ENCODE peak calls at places on chromosomes 7 and 10, in six cellular contexts. Z is K562, D is HCT116, Y is GM12878, L is HepG2, V is H1. K is an unnamed sample.

GRCh38 chr10:69890065-69890831 is 88.5 kb downstream of the COL13A1 start:
- DNase-seq in V (no peak), Z (no peak), Y (no peak), D (no peak), L (no peak), K (no peak)

GRCh38 chr10:93749218-93749799 is 8.4 kb upstream of the LGI1 start:
- DNase-seq in Z (no peak), Y (no peak), L (no peak), D (no peak), V (peak), K (peak)

GRCh38 chr10:49733866-49734265 is 28.3 kb downstream of the OGDHL start:
- DNase-seq in Z (no peak), L (no peak), Y (no peak), V (no peak), D (no peak), K (no peak)

GRCh38 chr7:157816086-157816485 is 479.3 kb downstream of the DNAJB6 start:
- DNase-seq in L (no peak), V (no peak), Y (no peak), D (no peak), Z (no peak), K (no peak)

GRCh38 chr7:82109288-82109687 is 334.3 kb downstream of the CACNA2D1 start:
- DNase-seq in Z (no peak), D (no peak), L (no peak), Y (no peak), V (no peak), K (no peak)

GRCh38 chr10:102634696-102635095 is 9.6 kb upstream of the TRIM8 start:
- DNase-seq in L (no peak), V (no peak), D (no peak), Y (no peak), Z (no peak), K (no peak)

GRCh38 chr10:74949843-74950765 is 123.7 kb downstream of the KAT6B start:
- DNase-seq in Y (no peak), Z (no peak), V (no peak), L (no peak), D (no peak), K (no peak)

GRCh38 chr10:68330852-68331454 is 911 bp upstream of the HNRNPH3 start:
- DNase-seq in D (no peak), Y (no peak), L (no peak), V (no peak), Z (no peak), K (no peak)

GRCh38 chr10:97412891-97413304 is 11.8 kb upstream of the RRP12 start:
- DNase-seq in D (peak), Y (no peak), V (no peak), Z (no peak), L (peak), K (no peak)

GRCh38 chr7:102154425-102154824 is 132.2 kb upstream of the SH2B2 start:
- DNase-seq in D (no peak), V (no peak), L (no peak), Y (no peak), Z (no peak), K (no peak)

GRCh38 chr10:31770307-31770902 is 158.2 kb downstream of the ARHGAP12 start:
- DNase-seq in Y (no peak), L (peak), D (no peak), V (no peak), Z (peak), K (no peak)

GRCh38 chr10:31768467-31768866 is 160.2 kb downstream of the ARHGAP12 start:
- DNase-seq in Z (no peak), L (no peak), D (no peak), Y (no peak), V (no peak), K (no peak)

GRCh38 chr10:31765546-31765945 is 163.1 kb downstream of the ARHGAP12 start:
- DNase-seq in L (no peak), Y (no peak), D (no peak), V (no peak), Z (no peak), K (no peak)

GRCh38 chr10:31771345-31771831 is 157.2 kb downstream of the ARHGAP12 start:
- DNase-seq in V (no peak), Y (no peak), D (no peak), L (no peak), Z (no peak), K (no peak)

DNA sequence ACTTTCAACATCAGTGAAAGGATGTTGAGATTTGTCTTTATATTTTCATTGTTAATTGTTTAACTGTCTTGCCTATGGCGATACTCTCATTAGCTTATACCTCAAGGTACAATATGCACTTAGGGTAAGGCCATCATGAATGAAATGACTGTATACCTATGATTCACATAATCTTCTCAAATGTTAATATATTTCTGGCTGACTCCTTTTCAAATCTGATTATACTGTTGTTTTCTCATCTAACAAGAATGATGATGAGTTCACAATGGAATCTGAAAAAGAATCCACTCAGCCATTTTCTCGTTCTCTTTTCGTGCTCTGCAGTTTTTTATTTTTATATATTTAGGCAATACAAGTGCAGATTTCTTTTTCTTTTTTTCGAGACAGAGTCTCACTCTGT is 159.1 kb downstream of the ARHGAP12 start:
- DNase-seq in L (no peak), D (no peak), Z (no peak), V (no peak), Y (no peak), K (no peak)
- TF ChIP-seq ZNF274 in L (no peak), D (no peak), Z (no peak), V (no peak), Y (no peak), K (no peak)

DNA sequence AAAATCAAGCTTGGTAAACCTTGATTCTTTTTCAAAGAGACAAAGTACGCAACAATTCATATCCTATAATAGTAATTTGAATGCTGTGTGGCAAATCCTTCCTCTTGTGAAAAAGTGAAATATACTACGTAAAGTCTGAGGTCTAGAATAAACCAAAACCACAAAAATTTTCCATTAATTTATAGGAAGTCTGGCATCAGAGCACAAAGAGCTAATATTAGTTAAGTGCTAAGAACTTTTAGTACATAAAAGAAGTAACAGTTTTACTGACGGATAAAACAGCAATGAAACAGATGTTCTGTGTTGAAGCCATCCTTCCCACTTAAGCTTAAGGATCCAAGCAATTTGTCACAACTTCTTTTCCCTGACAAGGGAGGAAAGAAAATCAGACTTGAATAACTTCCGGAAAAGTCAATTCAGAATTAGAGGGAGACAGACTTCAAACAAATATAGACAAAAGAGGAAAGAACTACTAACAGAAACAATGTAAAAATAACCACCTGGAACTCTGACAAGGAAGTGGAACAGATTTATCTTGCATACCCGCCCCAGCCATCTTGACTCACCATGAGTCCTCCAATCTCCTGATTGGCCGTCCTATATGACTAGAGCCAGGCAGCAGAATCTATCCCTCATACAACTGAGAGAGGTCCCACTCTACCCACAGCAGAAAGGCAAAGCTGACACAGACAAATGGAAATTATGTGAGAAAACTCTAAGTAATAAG is 34.5 kb downstream of the RHEB start:
- DNase-seq in D (peak), L (no peak), V (no peak), Z (peak), Y (no peak), K (no peak)
- TF ChIP-seq ZNF274 in D (no peak), L (no peak), V (no peak), Z (no peak), Y (no peak), K (no peak)

DNA sequence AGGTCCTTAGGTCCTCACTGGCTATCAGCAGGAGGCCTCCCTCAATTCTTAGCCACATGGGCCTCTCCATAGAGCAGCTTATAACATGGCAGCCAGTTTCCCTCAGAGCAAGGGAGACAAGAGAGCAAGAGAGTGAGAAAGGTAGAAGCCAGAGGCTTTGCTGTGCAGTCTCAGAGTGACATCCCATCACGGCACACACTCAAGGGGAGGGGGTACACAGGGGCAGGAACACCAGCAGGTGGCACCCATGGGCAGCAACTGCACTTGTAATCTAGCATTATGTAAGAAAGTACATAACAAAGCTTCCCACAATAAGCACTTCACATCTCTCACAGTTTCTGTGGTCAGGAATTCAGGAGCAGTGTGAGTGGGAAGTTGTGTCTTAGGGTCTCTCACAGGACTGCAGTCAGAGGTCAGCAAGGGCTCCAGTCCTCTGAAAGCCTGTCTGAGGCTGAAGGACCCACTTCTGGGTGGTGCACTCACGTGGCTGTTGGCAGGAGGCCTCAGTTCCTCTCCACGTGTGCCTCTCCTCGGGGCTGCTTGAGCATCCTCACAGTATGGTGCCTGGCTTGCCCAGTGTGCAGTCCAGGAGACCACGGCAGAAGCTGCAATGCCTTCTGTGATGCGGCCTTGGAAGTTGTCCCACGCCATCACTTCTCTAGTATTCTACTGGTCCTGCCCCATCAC is 159.4 kb downstream of the OAT start:
- DNase-seq in D (peak), V (no peak), L (peak), Y (no peak), Z (no peak), K (no peak)
- TF ChIP-seq ZNF274 in D (no peak), V (no peak), L (no peak), Y (no peak), Z (no peak), K (no peak)

GRCh38 chr7:22660732-22661131 is 66.3 kb upstream of the IL6 start:
- DNase-seq in D (no peak), L (peak), Y (no peak), V (no peak), Z (no peak), K (peak)
- TF ChIP-seq ZNF274 in D (no peak), L (no peak), Y (no peak), V (no peak), Z (no peak), K (no peak)

GRCh38 chr10:132746801-132747625 is 38.9 kb downstream of the NKX6-2 start:
- DNase-seq in L (no peak), D (no peak), Y (no peak), V (no peak), Z (no peak), K (peak)

GRCh38 chr10:132745971-132746370 is 40.0 kb downstream of the NKX6-2 start:
- DNase-seq in Z (no peak), Y (no peak), D (no peak), L (no peak), V (no peak), K (no peak)

GRCh38 chr10:132745511-132745910 is 40.4 kb downstream of the NKX6-2 start:
- DNase-seq in D (no peak), V (no peak), Z (no peak), L (no peak), Y (no peak), K (no peak)

GRCh38 chr10:132744839-132745238 is 41.1 kb downstream of the NKX6-2 start:
- DNase-seq in Z (no peak), D (no peak), Y (no peak), L (no peak), V (no peak), K (no peak)

DNA sequence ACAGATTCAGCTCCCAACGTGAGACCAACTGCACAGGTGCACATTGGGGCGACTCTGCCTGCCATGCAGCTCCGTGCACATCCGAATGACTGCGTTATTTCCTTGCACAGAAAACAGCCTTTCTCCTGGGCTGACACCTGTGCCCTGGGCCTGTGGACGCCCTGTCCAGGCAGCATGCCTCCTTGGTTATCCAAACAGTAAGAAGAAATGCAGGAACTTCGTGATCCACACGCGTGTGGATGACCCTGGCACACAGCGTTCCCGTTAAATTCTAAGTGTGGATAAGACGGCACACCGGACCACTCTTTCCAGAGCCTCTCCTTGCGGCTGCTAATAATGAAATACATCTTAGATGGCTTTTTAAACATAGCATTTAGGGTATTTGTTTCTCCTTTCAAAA is 39.6 kb downstream of the NKX6-2 start:
- DNase-seq in Y (no peak), L (no peak), V (no peak), Z (no peak), D (no peak), K (no peak)
- TF ChIP-seq ZNF274 in Y (no peak), L (no peak), V (no peak), Z (no peak), D (no peak), K (no peak)

GRCh38 chr7:39406464-39406863 is 159.7 kb upstream of the YAE1 start:
- DNase-seq in Z (no peak), Y (peak), L (peak), V (no peak), D (no peak), K (no peak)

GRCh38 chr7:39405591-39405990 is 160.6 kb upstream of the YAE1 start:
- DNase-seq in L (no peak), Z (no peak), D (no peak), Y (no peak), V (no peak), K (no peak)

GRCh38 chr7:39410582-39410981 is 155.6 kb upstream of the YAE1 start:
- DNase-seq in V (no peak), Z (no peak), Y (no peak), D (no peak), L (no peak), K (no peak)

GRCh38 chr7:39404910-39405309 is 161.3 kb upstream of the YAE1 start:
- DNase-seq in L (no peak), Y (no peak), D (no peak), Z (no peak), V (no peak), K (no peak)

DNA sequence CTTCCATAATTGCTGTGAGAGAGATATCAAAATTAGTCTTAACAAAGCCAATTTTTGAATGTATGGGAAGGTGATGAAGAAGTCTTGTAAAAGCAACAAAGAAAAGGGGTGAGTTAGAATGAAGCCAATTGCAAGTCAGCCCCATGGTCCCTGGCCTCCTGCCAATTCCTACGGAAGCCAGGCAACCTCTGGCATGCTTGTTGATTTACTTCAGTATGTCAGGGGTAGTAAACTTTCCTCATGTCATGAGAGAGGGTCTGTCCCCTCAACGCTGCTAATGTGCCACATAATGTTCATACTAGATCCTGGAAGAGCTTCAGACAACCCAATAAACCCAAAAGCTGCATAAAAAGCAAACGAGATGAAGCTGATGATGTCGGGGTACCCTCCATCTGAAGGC is 159.1 kb upstream of the YAE1 start:
- DNase-seq in V (no peak), Y (no peak), Z (no peak), D (no peak), L (no peak), K (no peak)
- TF ChIP-seq ZNF274 in V (no peak), Y (no peak), Z (no peak), D (no peak), L (no peak), K (no peak)

DNA sequence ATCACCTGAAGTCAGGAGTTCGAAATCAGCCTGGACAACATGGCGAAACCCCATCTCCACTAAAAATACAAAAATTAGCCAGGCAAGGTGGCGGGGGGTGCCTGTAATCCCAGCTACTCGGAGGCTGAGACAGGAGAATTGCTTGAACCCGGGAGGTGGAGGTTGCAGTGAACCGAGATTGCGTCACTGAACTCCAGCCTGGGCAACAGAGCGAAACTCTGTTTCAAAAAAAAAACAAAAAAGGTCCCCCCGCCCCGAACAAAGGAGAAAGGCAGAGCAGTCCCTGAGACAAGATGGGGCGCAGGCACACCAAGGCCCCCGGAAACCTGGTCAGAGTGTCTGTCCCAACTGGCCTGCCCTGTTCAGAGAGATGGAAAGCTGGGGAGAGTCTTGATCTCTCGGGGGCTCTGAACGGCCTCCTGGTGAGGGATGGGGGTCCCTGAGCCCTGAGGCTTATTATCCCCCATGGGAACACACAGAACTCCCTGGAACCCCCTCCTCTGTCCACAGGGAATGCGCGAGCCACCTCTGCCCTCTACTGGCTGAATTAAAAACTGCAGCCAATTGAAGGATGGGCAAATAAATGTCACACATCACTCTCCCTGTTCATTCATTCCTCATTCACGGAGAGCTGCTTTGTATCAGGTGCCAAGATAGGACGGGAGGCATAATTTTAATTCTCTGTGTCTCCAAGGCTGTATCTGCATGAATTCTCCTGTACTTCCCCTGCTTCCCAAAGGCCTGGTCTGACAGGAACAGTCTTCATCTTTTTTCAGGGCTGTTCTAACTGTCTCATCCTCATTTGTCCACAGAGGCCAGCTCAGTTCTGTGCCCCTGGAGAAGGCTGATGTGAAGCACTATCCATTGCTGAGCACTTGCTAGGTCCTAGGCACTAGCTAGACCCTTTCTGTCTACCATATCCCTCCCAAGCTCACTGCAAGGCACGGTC is 28.9 kb downstream of the MAT1A start:
- DNase-seq in Y (no peak), Z (peak), L (peak), D (no peak), V (peak), K (no peak)
- TF ChIP-seq ZNF274 in Y (no peak), Z (no peak), L (no peak), D (no peak), V (no peak), K (peak)

DNA sequence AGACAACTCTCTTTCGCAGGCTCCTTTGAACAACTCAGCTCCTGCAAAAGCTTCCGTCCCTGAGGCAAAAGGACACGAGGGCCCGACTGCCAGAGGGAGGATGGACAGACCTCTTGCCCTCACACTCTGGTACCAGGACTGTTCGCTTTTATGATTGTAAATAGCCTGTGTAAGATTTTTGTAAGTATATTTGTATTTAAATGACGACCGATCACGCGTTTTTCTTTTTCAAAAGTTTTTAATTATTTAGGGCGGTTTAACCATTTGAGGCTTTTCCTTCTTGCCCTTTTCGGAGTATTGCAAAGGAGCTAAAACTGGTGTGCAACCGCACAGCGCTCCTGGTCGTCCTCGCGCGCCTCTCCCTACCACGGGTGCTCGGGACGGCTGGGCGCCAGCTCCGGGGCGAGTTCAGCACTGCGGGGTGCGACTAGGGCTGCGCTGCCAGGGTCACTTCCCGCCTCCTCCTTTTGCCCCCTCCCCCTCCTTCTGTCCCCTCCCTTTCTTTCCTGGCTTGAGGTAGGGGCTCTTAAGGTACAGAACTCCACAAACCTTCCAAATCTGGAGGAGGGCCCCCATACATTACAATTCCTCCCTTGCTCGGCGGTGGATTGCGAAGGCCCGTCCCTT is 2.8 kb downstream of the FZD1 start:
- DNase-seq in Z (no peak), Y (no peak), L (no peak), V (no peak), D (no peak), K (no peak)
- TF ChIP-seq ZNF274 in Z (no peak), Y (no peak), L (no peak), V (no peak), D (no peak), K (no peak)

GRCh38 chr10:14360515-14360914 is 29.8 kb upstream of the FRMD4A start:
- DNase-seq in V (no peak), L (no peak), Z (no peak), Y (no peak), D (no peak), K (no peak)

GRCh38 chr10:14360951-14361350 is 30.2 kb upstream of the FRMD4A start:
- DNase-seq in D (no peak), V (no peak), L (no peak), Z (no peak), Y (no peak), K (no peak)

GRCh38 chr10:14362098-14362497 is 31.4 kb upstream of the FRMD4A start:
- DNase-seq in V (no peak), Y (no peak), L (no peak), Z (no peak), D (no peak), K (no peak)

GRCh38 chr10:14356921-14357320 is 26.2 kb upstream of the FRMD4A start:
- DNase-seq in Z (no peak), D (no peak), L (no peak), Y (no peak), V (no peak), K (no peak)

GRCh38 chr10:14358886-14359573 is 28.3 kb upstream of the FRMD4A start:
- DNase-seq in V (no peak), Z (no peak), L (no peak), Y (no peak), D (no peak), K (no peak)
- TF ChIP-seq ZNF274 in V (no peak), Z (no peak), L (no peak), Y (no peak), D (no peak), K (no peak)

GRCh38 chr7:25598765-25599164 is 370.5 kb upstream of the NPVF start:
- DNase-seq in V (no peak), D (no peak), L (no peak), Y (no peak), Z (no peak), K (no peak)
- TF ChIP-seq ZNF274 in V (no peak), D (no peak), L (no peak), Y (no peak), Z (no peak), K (no peak)

K was measured in NT2/D1.